ENCODE peak calls at places on chromosomes 11 and 22, in six cellular contexts. L is colonic mucosa, H is neural progenitor cell, V is fibroblast of pulmonary artery, A is tibial nerve, P is aorta. W is an unnamed sample.

GRCh38 chr11:117387992-117388765 is 60.5 kb downstream of the CEP164 start:
- DNase-seq in L (no peak), A (no peak), V (peak), P (no peak), H (no peak), W (peak)

GRCh38 chr22:32680277-32680676 is 121.2 kb upstream of the TIMP3 start:
- DNase-seq in L (no peak), V (no peak), H (no peak), P (no peak), A (no peak), W (no peak)

GRCh38 chr11:72236083-72236697 is 7.8 kb downstream of the PHOX2A start:
- DNase-seq in V (no peak), L (no peak), H (no peak), P (no peak), A (no peak), W (no peak)

GRCh38 chr11:1267441-1268100 is 41.9 kb downstream of the TOLLIP start:
- DNase-seq in V (no peak), P (no peak), A (no peak), L (no peak), H (no peak), W (no peak)

GRCh38 chr11:102367364-102367763 is 20.4 kb downstream of the BIRC2 start:
- DNase-seq in H (no peak), L (no peak), A (no peak), V (peak), P (no peak), W (no peak)

GRCh38 chr11:10943968-10944367 is 86.1 kb upstream of the ZBED5 start:
- DNase-seq in V (peak), A (no peak), L (no peak), H (no peak), P (no peak), W (peak)

GRCh38 chr11:10454902-10455631 is at the start of gene AMPD3:
- DNase-seq in L (no peak), A (no peak), P (no peak), V (peak), H (peak), W (peak)

GRCh38 chr11:118882489-118882888 is 1.2 kb upstream of the CXCR5 start:
- DNase-seq in A (no peak), V (no peak), P (no peak), H (no peak), L (no peak), W (no peak)

GRCh38 chr11:28490763-28491382 is 382.7 kb downstream of the METTL15 start:
- DNase-seq in H (no peak), V (peak), P (no peak), L (no peak), A (no peak), W (no peak)

GRCh38 chr22:41596776-41597634 is 7.4 kb upstream of the PMM1 start:
- DNase-seq in A (no peak), H (peak), L (peak), V (peak), P (no peak), W (no peak)

GRCh38 chr11:29300441-29300840 is 716.4 kb downstream of the KCNA4 start:
- DNase-seq in P (no peak), H (no peak), A (no peak), L (no peak), V (peak), W (peak)

GRCh38 chr11:47002366-47002765 is 65.8 kb downstream of the CSTPP1 start:
- DNase-seq in P (no peak), H (no peak), L (no peak), A (no peak), V (peak), W (no peak)

GRCh38 chr11:47005441-47005840 is 68.9 kb downstream of the CSTPP1 start:
- DNase-seq in L (no peak), P (no peak), V (no peak), H (no peak), A (no peak), W (no peak)

GRCh38 chr11:47001666-47002285 is 65.2 kb downstream of the CSTPP1 start:
- DNase-seq in V (no peak), H (peak), L (no peak), P (no peak), A (no peak), W (no peak)

GRCh38 chr11:47004595-47005033 is 68.1 kb downstream of the CSTPP1 start:
- DNase-seq in H (no peak), P (peak), L (peak), A (peak), V (peak), W (peak)

GRCh38 chr11:47003180-47003877 is 66.8 kb downstream of the CSTPP1 start:
- DNase-seq in H (no peak), A (no peak), P (no peak), V (no peak), L (no peak), W (no peak)
- H3K4me3 ChIP-seq in H (no peak), A (no peak), P (no peak), V (no peak), L (no peak), W (no peak)

GRCh38 chr22:43113516-43114251 is 3.1 kb downstream of the BIK start:
- DNase-seq in H (no peak), P (no peak), L (no peak), V (no peak), A (no peak), W (no peak)

GRCh38 chr22:43114958-43115357 is 4.4 kb downstream of the BIK start:
- DNase-seq in H (no peak), P (no peak), V (no peak), L (peak), A (no peak), W (no peak)

GRCh38 chr22:43118024-43118849 is 7.7 kb downstream of the BIK start:
- DNase-seq in H (no peak), P (no peak), V (no peak), L (peak), A (no peak), W (no peak)

GRCh38 chr22:43116932-43117331 is 6.4 kb downstream of the BIK start:
- DNase-seq in A (no peak), L (no peak), H (no peak), V (no peak), P (no peak), W (no peak)

DNA sequence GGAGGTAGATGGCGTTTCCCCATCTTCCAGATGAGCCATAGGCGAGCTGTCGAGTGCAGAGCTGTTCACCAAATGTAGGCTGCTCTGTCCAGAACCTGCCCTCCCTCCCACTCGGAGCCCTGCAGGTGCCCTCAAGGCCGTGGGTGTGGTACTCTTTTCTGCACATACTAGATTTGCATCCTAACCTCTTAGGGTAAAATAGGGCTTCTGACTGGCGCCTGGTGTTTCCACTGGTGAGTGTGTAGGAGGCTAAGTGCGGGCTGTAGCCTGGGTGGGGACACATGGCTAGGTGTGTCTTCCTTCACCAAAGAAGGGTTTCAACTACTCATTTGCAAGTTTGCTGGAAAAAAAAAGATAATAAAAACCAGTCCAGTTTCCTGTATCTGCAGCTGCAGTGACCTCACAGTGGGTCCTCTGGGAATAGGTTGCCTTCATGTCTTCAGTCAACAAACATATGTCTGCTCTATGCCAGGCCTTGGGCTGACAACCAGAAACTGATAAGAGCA is 8.5 kb downstream of the BIK start:
- DNase-seq in V (no peak), H (no peak), L (peak), P (no peak), A (no peak), W (no peak)
- H3K4me3 ChIP-seq in V (no peak), H (no peak), L (no peak), P (no peak), A (no peak), W (no peak)

GRCh38 chr11:128890543-128891409 is at the start of gene KCNJ5:
- DNase-seq in V (peak), L (peak), A (no peak), H (peak), P (peak), W (no peak)

GRCh38 chr11:128891912-128892398 is 799 bp downstream of the KCNJ5 start:
- DNase-seq in A (no peak), L (no peak), P (no peak), V (no peak), H (peak), W (no peak)

GRCh38 chr11:128889657-128890213 is 1.4 kb upstream of the KCNJ5 start:
- DNase-seq in L (no peak), V (no peak), A (no peak), P (no peak), H (peak), W (no peak)

GRCh38 chr11:128891410-128891861 is 280 bp downstream of the KCNJ5 start:
- DNase-seq in A (no peak), H (no peak), V (no peak), L (no peak), P (no peak), W (no peak)

GRCh38 chr11:128890216-128890542 is 977 bp upstream of the KCNJ5 start:
- DNase-seq in A (no peak), P (no peak), V (no peak), H (no peak), L (no peak), W (no peak)
- H3K4me3 ChIP-seq in A (peak), P (no peak), V (peak), H (peak), L (peak), W (peak)

GRCh38 chr11:44567876-44568256 is 2.4 kb downstream of the CD82 start:
- DNase-seq in V (no peak), L (no peak), H (no peak), A (no peak), P (no peak), W (no peak)

GRCh38 chr11:44566559-44566949 is 1.1 kb downstream of the CD82 start:
- DNase-seq in H (no peak), A (no peak), P (no peak), V (no peak), L (no peak), W (no peak)

GRCh38 chr11:44568358-44568705 is 2.9 kb downstream of the CD82 start:
- DNase-seq in P (no peak), L (no peak), A (no peak), V (no peak), H (no peak), W (no peak)

GRCh38 chr11:44565746-44566558 is 489 bp downstream of the CD82 start:
- DNase-seq in H (no peak), L (no peak), A (no peak), P (no peak), V (no peak), W (no peak)

DNA sequence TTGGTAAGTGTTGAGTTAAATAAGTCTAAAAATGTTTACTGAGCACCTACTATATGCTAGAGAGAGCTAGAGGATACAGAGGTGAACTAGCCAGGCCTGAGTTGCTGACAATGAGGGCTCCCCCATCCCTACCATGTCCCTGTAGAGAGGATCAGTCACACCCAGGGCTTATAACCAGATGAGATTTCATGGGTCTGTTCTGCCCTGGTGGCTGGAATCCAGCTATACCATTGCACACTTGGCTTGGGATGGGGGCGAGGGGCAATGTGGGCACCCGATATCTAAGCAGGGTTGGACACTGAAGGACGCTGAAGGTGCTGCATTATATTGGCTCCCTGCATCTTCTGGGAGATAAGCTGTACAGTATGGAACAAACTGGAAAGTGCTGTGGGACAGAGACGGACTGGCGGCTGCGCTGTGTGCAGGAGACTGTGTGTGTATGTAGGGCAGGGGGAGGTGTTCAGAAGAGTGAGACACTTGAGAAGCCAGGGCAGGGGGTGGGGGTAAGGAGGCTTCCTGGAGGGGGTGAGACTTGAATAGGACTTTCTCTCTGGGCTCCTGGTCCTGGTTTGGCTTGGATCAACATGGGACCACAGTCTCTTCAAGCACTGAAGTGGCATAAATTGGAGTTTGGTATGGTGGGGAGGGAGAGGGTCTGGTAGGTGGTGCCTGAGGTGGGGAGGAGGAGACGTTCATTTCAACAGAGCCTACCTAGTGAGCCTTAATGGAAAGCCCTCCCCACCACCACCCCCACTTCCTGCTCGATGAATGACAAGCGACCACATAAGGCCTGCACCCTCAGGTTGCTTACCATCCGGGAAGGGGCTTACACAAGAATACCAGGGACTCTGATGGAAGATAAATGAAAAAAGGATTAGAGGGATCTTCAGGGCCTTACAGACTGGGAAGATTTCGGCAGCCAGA is 1.8 kb downstream of the CD82 start:
- DNase-seq in A (no peak), H (no peak), P (no peak), V (no peak), L (no peak), W (no peak)
- H3K4me3 ChIP-seq in A (peak), H (no peak), P (no peak), V (no peak), L (no peak), W (peak)

GRCh38 chr11:57779275-57779674 is 17.7 kb downstream of the CTNND1 start:
- DNase-seq in H (peak), L (no peak), A (no peak), V (peak), P (no peak), W (peak)
- H3K4me3 ChIP-seq in H (peak), L (no peak), A (no peak), V (peak), P (no peak), W (no peak)

GRCh38 chr22:27800250-27801131 is 1.1 kb downstream of the MN1 start:
- DNase-seq in V (peak), L (no peak), P (peak), A (no peak), H (peak), W (no peak)
- H3K4me3 ChIP-seq in V (peak), L (peak), P (peak), A (peak), H (peak), W (peak)

GRCh38 chr22:44330188-44330726 is 17.5 kb upstream of the SHISAL1 start:
- DNase-seq in P (no peak), V (no peak), L (no peak), H (no peak), A (no peak), W (no peak)
- H3K4me3 ChIP-seq in P (no peak), V (no peak), L (no peak), H (peak), A (no peak), W (no peak)

GRCh38 chr22:39253427-39254070 is 8.8 kb upstream of the PDGFB start:
- DNase-seq in L (peak), A (no peak), P (peak), H (no peak), V (peak), W (peak)
- H3K4me3 ChIP-seq in L (no peak), A (no peak), P (no peak), H (no peak), V (no peak), W (no peak)

DNA sequence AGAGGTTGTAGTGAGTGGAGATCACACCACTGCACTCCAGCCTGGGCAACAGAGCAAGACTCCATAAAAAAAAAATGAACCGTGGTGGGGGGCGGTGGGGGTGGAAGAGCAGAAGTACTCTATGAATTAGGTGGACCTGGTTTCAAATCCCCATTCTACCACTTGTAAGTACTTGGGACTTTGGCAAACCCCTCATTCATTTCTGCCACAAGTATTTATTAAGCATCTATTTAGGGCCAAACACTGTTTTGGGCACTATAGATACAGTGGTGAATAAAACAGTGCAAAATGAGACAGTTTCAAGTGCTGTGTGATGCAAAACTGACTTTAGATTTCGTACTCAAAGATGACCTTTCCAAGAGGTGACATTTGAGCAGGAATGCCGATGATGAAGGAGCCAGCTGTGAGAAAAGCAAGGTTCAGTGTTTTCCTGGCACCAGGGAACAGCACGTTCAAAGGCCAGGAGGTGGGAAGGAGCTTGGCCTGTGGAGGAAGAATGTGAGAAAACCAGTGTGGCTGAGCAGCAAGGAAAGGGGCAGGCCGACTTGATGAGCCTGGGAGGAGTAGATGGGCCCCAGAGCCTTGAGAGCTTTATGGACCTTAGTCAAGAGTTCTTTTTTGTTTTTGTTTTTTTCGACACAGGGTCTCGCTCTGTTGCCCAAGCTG is 1.4 kb upstream of the TMEM134 start:
- DNase-seq in V (no peak), A (no peak), P (no peak), H (no peak), L (no peak), W (no peak)
- H3K4me3 ChIP-seq in V (no peak), A (no peak), P (no peak), H (no peak), L (no peak), W (no peak)